ENCODE peak calls at places on chromosomes 5 and 9, in nine cellular contexts. V is Caki2, L is NCI-H1092, H is heart left ventricle, Q is iPS-NIHi11, X is tibial artery, K is lung, I is mucosa of descending colon, C is A549. N is an unnamed sample.

GRCh38 chr9:101356619-101357018 is 28.2 kb downstream of the BAAT start:
- DNase-seq in I (no peak), L (no peak), Q (no peak), C (no peak), H (no peak), V (no peak), X (no peak), K (no peak), N (no peak)

GRCh38 chr9:84699897-84700395 is 30.4 kb downstream of the NTRK2 start:
- DNase-seq in L (no peak), V (no peak), I (no peak), C (no peak), Q (no peak), H (no peak), X (no peak), K (no peak), N (no peak)

GRCh38 chr5:73387630-73388370 is 60.8 kb downstream of the FOXD1 start:
- DNase-seq in L (no peak), I (no peak), Q (no peak), K (no peak), X (no peak), H (no peak), C (no peak), V (no peak), N (no peak)

GRCh38 chr9:120151806-120152205 is 428.2 kb downstream of the CDK5RAP2 start:
- DNase-seq in H (no peak), C (no peak), L (peak; percentile 63), V (no peak), Q (no peak), X (no peak), I (no peak), K (no peak), N (no peak)

GRCh38 chr5:98726258-98726657 is 47.2 kb upstream of the RGMB start:
- DNase-seq in X (no peak), V (no peak), C (no peak), K (no peak), L (no peak), H (no peak), Q (no peak), I (no peak), N (peak; percentile 62)

GRCh38 chr5:59221769-59222168 is 638.9 kb downstream of the RAB3C start:
- DNase-seq in K (no peak), V (no peak), I (no peak), L (no peak), Q (no peak), X (no peak), H (no peak), C (no peak), N (no peak)

GRCh38 chr5:61329729-61330128 is 2.3 kb upstream of the ZSWIM6 start:
- DNase-seq in I (no peak), X (no peak), L (no peak), Q (no peak), V (peak; percentile 73), C (no peak), K (no peak), H (no peak), N (peak; percentile 30)

GRCh38 chr9:136160321-136160938 is 41.8 kb upstream of the TMEM250 start:
- DNase-seq in C (no peak), X (no peak), L (no peak), K (no peak), V (no peak), I (no peak), Q (no peak), H (peak; percentile 46), N (no peak)

GRCh38 chr5:40796487-40796889 is 1.7 kb downstream of the PRKAA1 start:
- DNase-seq in K (no peak), L (no peak), C (peak; percentile 24), I (no peak), H (no peak), Q (no peak), X (no peak), V (no peak), N (peak; percentile 71)

GRCh38 chr9:132557768-132558167 is 24.6 kb upstream of the BARHL1 start:
- DNase-seq in V (no peak), L (no peak), C (no peak), Q (no peak), I (no peak), X (no peak), K (no peak), H (peak; percentile 7), N (no peak)

GRCh38 chr5:73312146-73312871 is 136.3 kb downstream of the FOXD1 start:
- DNase-seq in X (peak; percentile 45), H (no peak), L (no peak), I (no peak), K (no peak), Q (no peak), C (peak; percentile 25), V (no peak), N (peak; percentile 67)

GRCh38 chr5:134029156-134029555 is 24.4 kb upstream of the VDAC1 start:
- DNase-seq in K (no peak), C (peak; percentile 50), L (no peak), Q (no peak), V (peak; percentile 75), H (no peak), I (no peak), X (no peak), N (peak; percentile 79)

GRCh38 chr5:109921735-109922395 is 232.1 kb downstream of the MAN2A1 start:
- DNase-seq in K (peak; percentile 61), I (no peak), V (no peak), X (no peak), Q (no peak), C (no peak), L (peak; percentile 58), H (peak; percentile 62), N (no peak)

GRCh38 chr5:66989286-66989685 is 207.3 kb downstream of the CD180 start:
- DNase-seq in K (no peak), H (no peak), V (no peak), C (no peak), X (no peak), I (no peak), Q (no peak), L (no peak), N (peak; percentile 40)

GRCh38 chr5:82018462-82018861 is 46.6 kb downstream of the ATG10 start:
- DNase-seq in Q (no peak), I (no peak), K (no peak), H (no peak), L (peak; percentile 55), V (no peak), X (no peak), C (peak; percentile 5), N (peak; percentile 15)

GRCh38 chr9:123959787-123960186 is 29.9 kb upstream of the DENND1A start:
- DNase-seq in L (no peak), H (no peak), X (no peak), V (no peak), I (no peak), Q (no peak), K (no peak), C (no peak), N (no peak)

GRCh38 chr9:69385474-69386091 is 60.6 kb downstream of the ENTREP1 start:
- DNase-seq in V (no peak), L (no peak), Q (peak; percentile 62), X (no peak), C (no peak), K (no peak), I (no peak), H (no peak), N (no peak)

GRCh38 chr9:135849186-135849585 is 58.2 kb downstream of the CAMSAP1 start:
- DNase-seq in V (no peak), H (no peak), K (no peak), I (no peak), Q (no peak), X (no peak), C (no peak), L (no peak), N (no peak)

GRCh38 chr5:159631001-159631400 is 285.3 kb upstream of the ADRA1B start:
- DNase-seq in X (no peak), K (no peak), V (no peak), L (no peak), H (no peak), C (no peak), Q (no peak), I (no peak), N (no peak)

GRCh38 chr9:114271556-114272510 is 51.1 kb upstream of the ORM1 start:
- DNase-seq in X (peak; percentile 41), K (no peak), C (peak; percentile 42), Q (peak; percentile 80), H (peak; percentile 67), V (no peak), I (peak; percentile 41), L (no peak), N (peak; percentile 41)

GRCh38 chr5:31469886-31470285 is 62.0 kb downstream of the DROSHA start:
- DNase-seq in K (no peak), H (no peak), L (no peak), Q (no peak), X (no peak), C (no peak), I (no peak), V (no peak), N (no peak)

GRCh38 chr5:145157841-145158240 is 677.3 kb downstream of the PRELID2 start:
- DNase-seq in V (no peak), C (no peak), I (no peak), Q (no peak), L (no peak), X (no peak), H (no peak), K (no peak), N (peak; percentile 34)

GRCh38 chr5:65970481-65971367 is 44.3 kb downstream of the ERBIN start:
- DNase-seq in H (no peak), L (no peak), I (no peak), X (no peak), V (peak; percentile 10), C (no peak), Q (no peak), K (no peak), N (no peak)

GRCh38 chr5:59746261-59746765 is 147.2 kb downstream of the PDE4D start:
- DNase-seq in Q (no peak), V (peak; percentile 85), I (no peak), H (no peak), C (peak; percentile 94), X (no peak), K (no peak), L (no peak), N (peak; percentile 3)

GRCh38 chr9:27528886-27529315 is 713 bp downstream of the MOB3B start:
- DNase-seq in H (peak; percentile 64), V (no peak), K (no peak), X (peak; percentile 52), I (peak; percentile 79), L (no peak), Q (peak; percentile 50), C (peak; percentile 24), N (peak; percentile 44)

GRCh38 chr5:43409809-43410271 is 2.4 kb downstream of the CCL28 start:
- DNase-seq in X (no peak), H (no peak), V (no peak), I (peak; percentile 79), L (no peak), K (peak; percentile 65), C (no peak), Q (no peak), N (no peak)

N was measured in adipocyte.